ENCODE peak calls at places on chromosomes 4 and X, in six cellular contexts. Z is heart left ventricle; E is nucleus accumbens; Y is stimulated activated CD4-positive, alpha-beta T cell treated with anti-CD3 and anti-CD28 coated beads, Interleukin-4, amount 100 ng/mL, for 48 hours; A is ureter; O is GM12864. U is an unnamed sample.

GRCh38 chr4:7382634-7383014 is 52.1 kb downstream of the PSAPL1 start:
- DNase-seq in Y (no peak), O (no peak), Z (no peak), E (no peak), A (no peak), U (no peak)

GRCh38 chrX:20363003-20363674 is 96.4 kb upstream of the RPS6KA3 start:
- DNase-seq in Z (peak; percentile 25), Y (no peak), A (no peak), O (no peak), E (no peak), U (no peak)

GRCh38 chrX:134547047-134547679 is 87.2 kb downstream of the HPRT1 start:
- DNase-seq in Z (no peak), A (no peak), O (no peak), E (no peak), Y (no peak), U (no peak)

GRCh38 chr4:184898793-184899192 is 73.0 kb upstream of the ACSL1 start:
- DNase-seq in Y (no peak), A (no peak), O (no peak), Z (no peak), E (no peak), U (no peak)

GRCh38 chr4:184447664-184448063 is 26.7 kb downstream of the IRF2 start:
- DNase-seq in O (no peak), Y (no peak), Z (no peak), A (no peak), E (no peak), U (no peak)

GRCh38 chr4:51930557-51930956 is 87.6 kb downstream of the DCUN1D4 start:
- DNase-seq in Z (no peak), A (no peak), E (no peak), O (no peak), Y (no peak), U (no peak)

GRCh38 chrX:153831435-153832150 is 1.2 kb upstream of the PDZD4 start:
- DNase-seq in Y (no peak), O (no peak), Z (no peak), E (no peak), A (no peak), U (no peak)

GRCh38 chr4:8545439-8545765 is 34.8 kb upstream of the GPR78 start:
- DNase-seq in E (no peak), A (no peak), O (no peak), Y (no peak), Z (no peak), U (no peak)

GRCh38 chr4:65943076-65943475 is 272.8 kb upstream of the EPHA5 start:
- DNase-seq in O (no peak), Y (no peak), E (no peak), Z (no peak), A (no peak), U (no peak)

GRCh38 chr4:162682651-162683050 is 484.0 kb downstream of the NAF1 start:
- DNase-seq in O (no peak), E (no peak), Y (no peak), Z (no peak), A (no peak), U (no peak)

GRCh38 chr4:139241086-139241783 is 38.8 kb downstream of the MGARP start:
- DNase-seq in Y (no peak), Z (no peak), E (no peak), O (no peak), A (no peak), U (no peak)

GRCh38 chr4:73520821-73521220 is 39.3 kb downstream of the AFM start:
- DNase-seq in E (no peak), Z (no peak), Y (no peak), O (no peak), A (no peak), U (no peak)

GRCh38 chr4:66555301-66555700 is 885.0 kb upstream of the EPHA5 start:
- DNase-seq in O (no peak), Z (no peak), E (no peak), A (no peak), Y (no peak), U (no peak)

GRCh38 chr4:163111588-163111987 is 55.1 kb downstream of the NAF1 start:
- DNase-seq in Y (no peak), E (no peak), A (no peak), Z (no peak), O (no peak), U (no peak)

GRCh38 chr4:41981456-41981855 is at the start of gene DCAF4L1:
- DNase-seq in O (no peak), Y (no peak), E (no peak), A (no peak), Z (no peak), U (no peak)

GRCh38 chr4:109614466-109614865 is 54.4 kb downstream of the MCUB start:
- DNase-seq in A (no peak), E (no peak), Z (no peak), O (no peak), Y (no peak), U (no peak)

GRCh38 chr4:89486042-89486441 is 178.4 kb upstream of the GPRIN3 start:
- DNase-seq in Y (no peak), Z (no peak), O (no peak), A (no peak), E (no peak), U (no peak)

GRCh38 chrX:13128104-13128503 is 83.7 kb upstream of the FAM9C start:
- DNase-seq in Z (no peak), Y (no peak), O (no peak), E (no peak), A (no peak), U (no peak)

GRCh38 chr4:151266542-151266941 is 10.4 kb upstream of the PRSS48 start:
- DNase-seq in A (no peak), O (no peak), E (no peak), Y (no peak), Z (no peak), U (no peak)

GRCh38 chr4:2266181-2266580 is 4.3 kb upstream of the MXD4 start:
- DNase-seq in O (no peak), E (peak; percentile 59), Y (no peak), Z (peak; percentile 81), A (peak; percentile 81), U (no peak)

GRCh38 chr4:157664726-157665125 is 444.2 kb downstream of the GRIA2 start:
- DNase-seq in E (no peak), Y (no peak), O (no peak), A (no peak), Z (no peak), U (no peak)

GRCh38 chr4:153479118-153479517 is 13.0 kb downstream of the TMEM131L start:
- DNase-seq in Z (no peak), E (no peak), A (no peak), Y (no peak), O (no peak), U (no peak)

GRCh38 chr4:22573198-22573597 is 57.3 kb upstream of the ADGRA3 start:
- DNase-seq in Y (no peak), O (no peak), A (peak; percentile 59), Z (peak; percentile 61), E (peak; percentile 63), U (no peak)

GRCh38 chrX:21933077-21933476 is 7.4 kb upstream of the SMS start:
- DNase-seq in Y (no peak), A (no peak), Z (no peak), E (no peak), O (no peak), U (no peak)

GRCh38 chrX:102835504-102836146 is 101.4 kb upstream of the RAB40AL start:
- DNase-seq in O (no peak), Z (no peak), E (peak; percentile 7), A (no peak), Y (no peak), U (no peak)

GRCh38 chr4:7460591-7460990 is 25.9 kb upstream of the PSAPL1 start:
- DNase-seq in E (no peak), Z (peak; percentile 32), Y (no peak), O (no peak), A (no peak), U (no peak)

GRCh38 chrX:13934731-13935130 is 95.0 kb downstream of the GEMIN8 start:
- DNase-seq in A (no peak), O (no peak), E (no peak), Z (no peak), Y (no peak), U (no peak)

GRCh38 chr4:25509656-25510055 is 132.6 kb downstream of the ANAPC4 start:
- DNase-seq in E (no peak), A (no peak), Y (no peak), O (no peak), Z (no peak), U (no peak)

GRCh38 chr4:40856836-40857362 is 107.1 kb downstream of the NSUN7 start:
- DNase-seq in E (peak; percentile 73), A (peak; percentile 62), Y (peak; percentile 43), Z (peak; percentile 65), O (no peak), U (peak; percentile 79)

GRCh38 chr4:90002406-90003040 is 107.9 kb downstream of the MMRN1 start:
- DNase-seq in A (no peak), O (no peak), Y (no peak), E (no peak), Z (no peak), U (no peak)

GRCh38 chrX:45445745-45446412 is 245.2 kb upstream of the DIPK2B start:
- DNase-seq in E (no peak), O (no peak), A (no peak), Z (no peak), Y (no peak), U (no peak)

GRCh38 chr4:26141916-26142638 is 178.7 kb upstream of the RBPJ start:
- DNase-seq in O (no peak), E (no peak), Y (no peak), A (peak; percentile 56), Z (peak; percentile 21), U (no peak)

GRCh38 chr4:107069049-107069448 is 32.9 kb upstream of the DKK2 start:
- DNase-seq in E (no peak), Y (no peak), O (no peak), Z (no peak), A (no peak), U (no peak)